ENCODE peak calls at places on chromosome 3, in nine cellular contexts. Z is PC-3; G is Panc1; Y is breast epithelium; F is AG04450; T is CD8-positive, alpha-beta T cell; C is brain microvascular endothelial cell; I is heart left ventricle; J is adrenal gland. O is an unnamed sample. For H3K27me3, the result is how much of the 10 kb centered on the place peaks cover.

GRCh38 chr3:100602506-100603444 is 6.6 kb upstream of the ADGRG7 start:
- DNase-seq in C (peak), Z (peak), G (no peak), Y (no peak), J (no peak), T (no peak), I (no peak), F (no peak), O (no peak)

GRCh38 chr3:193863657-193864323 is 270.8 kb downstream of the OPA1 start:
- DNase-seq in Z (no peak), Y (no peak), G (no peak), C (no peak), J (no peak), F (no peak), T (no peak), I (no peak), O (no peak)

GRCh38 chr3:124676236-124676635 is 54.0 kb upstream of the UMPS start:
- DNase-seq in C (peak), F (peak), G (no peak), T (no peak), I (no peak), J (no peak), Y (no peak), Z (peak), O (no peak)

GRCh38 chr3:46978381-46978780 is 1.1 kb upstream of the NBEAL2 start:
- DNase-seq in F (no peak), G (no peak), I (no peak), Z (no peak), T (no peak), J (no peak), C (no peak), Y (no peak), O (no peak)

GRCh38 chr3:126954141-126954845 is 28.6 kb upstream of the PLXNA1 start:
- DNase-seq in F (no peak), G (no peak), T (no peak), Y (no peak), J (no peak), Z (no peak), C (no peak), I (no peak), O (no peak)

GRCh38 chr3:10017636-10018292 is 8.5 kb upstream of the FANCD2 start:
- DNase-seq in F (no peak), Z (peak), T (no peak), I (no peak), C (peak), Y (no peak), G (no peak), J (no peak), O (no peak)

GRCh38 chr3:155302891-155303290 is 9.4 kb upstream of the STRIT1 start:
- DNase-seq in T (no peak), Z (no peak), F (no peak), G (no peak), I (no peak), Y (no peak), J (no peak), C (no peak), O (no peak)

GRCh38 chr3:157513585-157513984 is 10.4 kb upstream of the VEPH1 start:
- DNase-seq in Z (no peak), F (no peak), Y (no peak), C (no peak), G (no peak), I (no peak), T (no peak), J (no peak), O (no peak)

GRCh38 chr3:39299279-39299678 is 19.4 kb upstream of the CX3CR1 start:
- DNase-seq in F (no peak), C (no peak), T (no peak), J (no peak), Y (no peak), Z (no peak), G (no peak), I (no peak), O (no peak)

GRCh38 chr3:153641321-153641720 is 479.3 kb downstream of the RAP2B start:
- DNase-seq in Y (no peak), G (no peak), C (no peak), T (no peak), F (no peak), Z (no peak), J (no peak), I (no peak), O (no peak)

DNA sequence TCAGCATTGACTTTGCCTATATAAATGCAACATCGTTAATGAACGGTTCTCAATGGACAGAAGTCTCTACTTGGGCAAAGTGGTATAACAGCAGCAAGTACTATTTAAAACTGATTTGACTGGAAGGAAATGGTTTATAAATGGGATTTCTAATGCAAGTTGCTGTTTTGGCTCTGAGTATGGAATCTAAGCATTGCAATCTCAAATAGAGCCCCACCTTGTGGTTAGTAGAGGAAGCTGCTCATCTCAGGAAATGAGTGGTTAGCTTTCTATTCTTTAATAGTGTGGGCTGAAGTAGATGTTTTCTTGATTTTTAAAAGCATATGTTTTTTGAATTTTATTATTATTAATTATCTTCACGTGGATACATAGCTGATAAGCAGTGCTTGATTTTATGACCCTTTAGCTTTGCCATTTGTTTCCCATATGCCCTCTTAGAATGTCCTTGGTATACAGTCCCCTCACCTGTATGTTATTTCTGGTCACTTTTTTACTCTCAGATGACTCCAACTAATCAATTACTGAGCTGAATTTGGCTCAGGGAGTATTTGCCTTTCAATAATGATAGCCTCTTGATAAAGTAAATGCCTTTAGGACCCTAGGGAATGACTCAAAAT is 67.1 kb downstream of the OXSM start:
- DNase-seq in J (no peak), I (no peak), F (peak), T (no peak), C (peak), Y (no peak), Z (peak), G (no peak), O (no peak)
- TF ChIP-seq CTCF in J (peak), I (peak), F (peak), T (peak), C (peak), Y (peak), Z (peak), G (peak), O (peak)

GRCh38 chr3:184377374-184377773 is 633 bp downstream of the THPO start:
- DNase-seq in F (no peak), I (no peak), G (no peak), T (no peak), J (no peak), Y (no peak), C (no peak), Z (no peak), O (peak)

GRCh38 chr3:184379375-184380209 is at the start of gene CHRD:
- DNase-seq in C (no peak), Z (no peak), T (no peak), J (no peak), G (no peak), I (no peak), F (no peak), Y (no peak), O (no peak)

GRCh38 chr3:184380210-184380626 is 364 bp downstream of the CHRD start:
- DNase-seq in F (no peak), J (peak), G (no peak), I (peak), T (no peak), Z (peak), Y (no peak), C (no peak), O (peak)

GRCh38 chr3:184377882-184378445 is at the start of gene THPO:
- DNase-seq in Z (no peak), F (no peak), G (no peak), J (no peak), Y (no peak), C (no peak), I (no peak), T (no peak), O (peak)

GRCh38 chr3:184378650-184379374 is 805 bp upstream of the THPO start:
- DNase-seq in I (no peak), Y (no peak), T (no peak), F (no peak), C (no peak), Z (no peak), G (no peak), J (no peak), O (no peak)
- H3K27me3 ChIP-seq in I (under half), Y (under half), T (under half), F (half or more), C (under half), Z (half or more), G (under half), J (under half), O (under half)

GRCh38 chr3:35183915-35184675 is 455.2 kb upstream of the ARPP21 start:
- DNase-seq in Z (no peak), C (peak), T (no peak), F (no peak), J (no peak), I (no peak), Y (no peak), G (no peak), O (no peak)

GRCh38 chr3:35184775-35185174 is 454.6 kb upstream of the ARPP21 start:
- DNase-seq in Z (no peak), C (peak), Y (no peak), G (no peak), F (no peak), J (no peak), T (no peak), I (no peak), O (no peak)

GRCh38 chr3:35187908-35188307 is 451.4 kb upstream of the ARPP21 start:
- DNase-seq in F (no peak), J (no peak), G (no peak), I (no peak), C (no peak), Y (no peak), T (no peak), Z (no peak), O (no peak)
- TF ChIP-seq CTCF in F (no peak), J (no peak), G (no peak), I (no peak), C (no peak), Y (no peak), T (no peak), Z (no peak), O (no peak)

DNA sequence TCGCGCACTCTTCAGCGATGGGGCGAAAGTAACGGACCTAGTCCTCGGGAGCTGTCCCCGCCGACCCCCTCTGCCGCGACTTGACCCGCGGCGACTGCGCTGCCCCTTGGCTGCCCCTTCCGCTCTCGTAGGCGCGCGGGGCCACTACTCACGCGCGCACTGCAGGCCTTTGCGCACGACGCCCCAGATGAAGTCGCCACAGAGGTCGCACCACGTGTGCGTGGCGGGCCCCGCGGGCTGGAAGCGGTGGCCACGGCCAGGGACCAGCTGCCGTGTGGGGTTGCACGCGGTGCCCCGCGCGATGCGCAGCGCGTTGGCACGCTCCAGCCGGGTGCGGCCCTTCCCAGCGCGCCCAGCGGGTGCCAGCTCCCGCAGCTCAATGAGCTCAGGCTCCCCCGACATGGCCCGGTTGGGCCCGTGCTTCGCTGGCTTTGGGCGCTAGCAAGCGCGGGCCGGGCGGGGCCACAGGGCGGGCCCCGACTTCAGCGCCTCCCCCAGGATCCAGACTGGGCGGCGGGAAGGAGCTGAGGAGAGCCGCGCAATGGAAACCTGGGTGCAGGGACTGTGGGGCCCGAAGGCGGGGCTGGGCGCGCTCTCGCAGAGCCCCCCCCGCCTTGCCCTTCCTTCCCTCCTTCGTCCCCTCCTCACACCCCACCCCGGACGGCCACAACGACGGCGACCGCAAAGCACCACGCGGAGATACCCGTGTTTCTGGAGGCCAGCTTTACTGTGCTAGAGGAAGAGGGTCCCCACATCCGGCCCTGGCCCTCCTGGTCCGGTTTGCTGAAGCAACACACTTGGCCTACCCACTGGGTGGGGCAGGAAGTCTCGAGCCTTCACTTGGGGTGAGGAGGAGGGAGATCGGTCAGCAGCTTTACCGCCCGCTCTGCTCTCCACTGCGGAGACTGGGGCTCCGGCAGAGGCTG is at the start of gene RASSF1:
- DNase-seq in G (no peak), C (no peak), I (peak), J (no peak), F (no peak), Y (no peak), Z (no peak), T (no peak), O (no peak)
- H3K27me3 ChIP-seq in G (under half), C (under half), I (under half), J (under half), F (under half), Y (under half), Z (under half), T (under half), O (under half)

GRCh38 chr3:141065258-141065657 is 14.1 kb downstream of the SPSB4 start:
- DNase-seq in I (no peak), G (no peak), Z (no peak), Y (no peak), T (no peak), F (no peak), C (no peak), J (no peak), O (peak)

GRCh38 chr3:141066593-141066860 is 15.4 kb downstream of the SPSB4 start:
- DNase-seq in J (no peak), Y (no peak), I (no peak), G (no peak), T (no peak), F (no peak), Z (no peak), C (no peak), O (no peak)

GRCh38 chr3:141063831-141064230 is 12.7 kb downstream of the SPSB4 start:
- DNase-seq in I (no peak), T (no peak), G (no peak), Z (no peak), C (no peak), F (no peak), J (no peak), Y (no peak), O (peak)

GRCh38 chr3:141065841-141066592 is 14.9 kb downstream of the SPSB4 start:
- DNase-seq in Z (no peak), J (no peak), I (no peak), F (no peak), T (no peak), C (no peak), G (no peak), Y (no peak), O (peak)

DNA sequence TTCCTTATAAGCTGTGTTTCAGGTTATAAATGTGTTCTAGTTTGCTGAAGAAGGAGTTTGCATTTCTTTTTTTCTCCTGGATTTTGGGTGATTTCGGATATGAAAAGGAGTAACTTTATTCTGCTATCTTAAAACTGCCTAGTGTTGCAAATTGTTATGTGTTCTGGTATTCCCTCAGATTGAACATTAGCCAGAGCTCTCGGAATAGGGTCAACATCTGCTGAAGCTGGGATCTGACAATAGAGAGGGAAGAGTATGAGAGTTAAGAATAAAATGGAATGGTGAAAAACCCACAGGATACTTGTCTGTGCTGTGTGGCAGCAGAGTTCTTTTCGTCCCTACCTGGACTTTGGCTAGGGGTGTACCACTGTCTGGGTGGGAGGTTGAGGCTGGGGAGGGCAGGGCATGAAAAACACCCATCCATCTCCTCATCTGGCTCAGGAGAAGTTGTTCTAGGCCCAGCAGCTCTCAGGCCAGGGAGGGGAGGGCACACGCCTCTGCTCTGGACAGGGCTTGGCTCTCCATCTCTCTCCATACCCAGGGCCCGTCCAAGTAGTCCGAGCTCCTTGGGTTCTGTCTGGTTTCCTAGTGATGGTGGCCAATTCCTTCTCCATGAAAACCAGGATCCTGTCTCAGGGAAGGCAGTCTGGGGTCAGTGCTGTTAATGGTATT is 13.2 kb downstream of the SPSB4 start:
- DNase-seq in T (no peak), F (no peak), J (no peak), G (no peak), I (no peak), Y (no peak), Z (no peak), C (no peak), O (no peak)
- TF ChIP-seq CTCF in T (no peak), F (no peak), J (no peak), G (no peak), I (no peak), Y (no peak), Z (no peak), C (no peak), O (no peak)

GRCh38 chr3:76131396-76132153 is 346.2 kb upstream of the ZNF717 start:
- DNase-seq in I (no peak), T (no peak), G (no peak), Y (no peak), F (no peak), C (peak), Z (peak), J (no peak), O (no peak)

GRCh38 chr3:76134166-76134565 is 348.8 kb upstream of the ZNF717 start:
- DNase-seq in Z (peak), F (no peak), T (no peak), Y (no peak), J (no peak), C (peak), I (no peak), G (no peak), O (no peak)

GRCh38 chr3:76132154-76132470 is 346.8 kb upstream of the ZNF717 start:
- DNase-seq in T (no peak), C (no peak), J (no peak), I (no peak), Z (no peak), F (no peak), Y (no peak), G (no peak), O (no peak)

DNA sequence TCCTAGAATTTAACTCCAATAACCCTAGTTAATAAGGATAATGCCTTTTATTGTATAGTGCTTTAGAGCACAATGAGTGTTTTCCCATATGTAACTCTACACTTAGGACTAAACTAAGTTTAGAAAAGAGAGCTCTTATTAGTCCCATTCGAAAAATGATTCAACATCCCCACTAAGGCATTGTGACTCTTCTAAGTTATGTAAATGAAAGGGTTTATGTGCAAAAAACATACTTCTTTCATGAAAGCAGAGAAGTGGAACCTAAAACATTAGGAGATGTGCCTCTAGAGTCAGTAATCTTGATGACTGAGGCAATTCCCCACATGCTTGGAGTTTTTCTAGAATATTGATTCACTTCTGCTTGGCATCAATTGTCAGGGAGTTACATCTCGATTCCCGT is 344.1 kb upstream of the ZNF717 start:
- DNase-seq in F (no peak), C (no peak), Z (no peak), I (no peak), Y (no peak), J (no peak), T (no peak), G (no peak), O (no peak)
- H3K27me3 ChIP-seq in F (under half), C (under half), Z (under half), I (under half), Y (under half), J (under half), T (under half), G (under half), O (under half)

GRCh38 chr3:38151667-38152265 is 13.3 kb downstream of the MYD88 start:
- DNase-seq in G (no peak), F (no peak), C (no peak), T (no peak), Z (peak), I (no peak), Y (no peak), J (no peak), O (no peak)

GRCh38 chr3:38149701-38150100 is 11.2 kb downstream of the MYD88 start:
- DNase-seq in J (no peak), Y (no peak), I (no peak), G (no peak), Z (no peak), C (no peak), T (no peak), F (no peak), O (no peak)

GRCh38 chr3:38153221-38153620 is 12.1 kb upstream of the OXSR1 start:
- DNase-seq in Z (no peak), F (no peak), G (no peak), T (no peak), J (no peak), Y (no peak), C (no peak), I (no peak), O (no peak)

GRCh38 chr3:38152660-38153059 is 12.7 kb upstream of the OXSR1 start:
- DNase-seq in Z (no peak), C (no peak), J (no peak), G (no peak), I (no peak), Y (no peak), T (no peak), F (no peak), O (no peak)

GRCh38 chr3:38150780-38151528 is 12.5 kb downstream of the MYD88 start:
- DNase-seq in G (no peak), C (no peak), J (no peak), Z (no peak), T (no peak), I (no peak), Y (no peak), F (no peak), O (no peak)
- TF ChIP-seq CTCF in G (peak), C (peak), J (no peak), Z (peak), T (no peak), I (no peak), Y (no peak), F (peak), O (no peak)